ENCODE peak calls at places on chromosomes 7 and 10, in five cellular contexts. One of them, this sample, is unnamed.

GRCh38 chr7:30859202-30859939 is 52.3 kb upstream of the AQP1 start:
- DNase-seq in NK-92 treated with Interleukin-12 subunit alpha and Interleukin-12 subunit beta, amount 100 ng/mL, for 24 hours: no peak
- DNase-seq in endothelial cell: no peak
- DNase-seq in foreskin fibroblast: no peak
- DNase-seq in stimulated activated CD4-positive, alpha-beta T cell treated with anti-CD3 and anti-CD28 coated beads, Interleukin-4, amount 100 ng/mL, for 48 hours: no peak
- DNase-seq in this sample: no peak

GRCh38 chr10:78752251-78752650 is 316.5 kb upstream of the ZMIZ1 start:
- DNase-seq in stimulated activated CD4-positive, alpha-beta T cell treated with anti-CD3 and anti-CD28 coated beads, Interleukin-4, amount 100 ng/mL, for 48 hours: no peak
- DNase-seq in NK-92 treated with Interleukin-12 subunit alpha and Interleukin-12 subunit beta, amount 100 ng/mL, for 24 hours: no peak
- DNase-seq in endothelial cell: no peak
- DNase-seq in foreskin fibroblast: no peak
- DNase-seq in this sample: no peak

GRCh38 chr7:34165927-34166550 is 260.7 kb downstream of the BMPER start:
- DNase-seq in NK-92 treated with Interleukin-12 subunit alpha and Interleukin-12 subunit beta, amount 100 ng/mL, for 24 hours: no peak
- DNase-seq in endothelial cell: peak
- DNase-seq in stimulated activated CD4-positive, alpha-beta T cell treated with anti-CD3 and anti-CD28 coated beads, Interleukin-4, amount 100 ng/mL, for 48 hours: no peak
- DNase-seq in foreskin fibroblast: peak
- DNase-seq in this sample: peak

GRCh38 chr7:108222236-108222892 is 92.2 kb upstream of the LAMB4 start:
- DNase-seq in endothelial cell: no peak
- DNase-seq in NK-92 treated with Interleukin-12 subunit alpha and Interleukin-12 subunit beta, amount 100 ng/mL, for 24 hours: no peak
- DNase-seq in stimulated activated CD4-positive, alpha-beta T cell treated with anti-CD3 and anti-CD28 coated beads, Interleukin-4, amount 100 ng/mL, for 48 hours: no peak
- DNase-seq in foreskin fibroblast: peak
- DNase-seq in this sample: no peak

GRCh38 chr7:117098457-117098856 is 145.2 kb downstream of the ST7 start:
- DNase-seq in foreskin fibroblast: peak
- DNase-seq in endothelial cell: no peak
- DNase-seq in NK-92 treated with Interleukin-12 subunit alpha and Interleukin-12 subunit beta, amount 100 ng/mL, for 24 hours: no peak
- DNase-seq in stimulated activated CD4-positive, alpha-beta T cell treated with anti-CD3 and anti-CD28 coated beads, Interleukin-4, amount 100 ng/mL, for 48 hours: no peak
- DNase-seq in this sample: no peak

GRCh38 chr10:86263209-86263608 is 103.4 kb downstream of the GRID1 start:
- DNase-seq in foreskin fibroblast: no peak
- DNase-seq in endothelial cell: no peak
- DNase-seq in NK-92 treated with Interleukin-12 subunit alpha and Interleukin-12 subunit beta, amount 100 ng/mL, for 24 hours: no peak
- DNase-seq in stimulated activated CD4-positive, alpha-beta T cell treated with anti-CD3 and anti-CD28 coated beads, Interleukin-4, amount 100 ng/mL, for 48 hours: no peak
- DNase-seq in this sample: no peak

GRCh38 chr7:37329940-37330339 is 118.7 kb downstream of the ELMO1 start:
- DNase-seq in endothelial cell: no peak
- DNase-seq in NK-92 treated with Interleukin-12 subunit alpha and Interleukin-12 subunit beta, amount 100 ng/mL, for 24 hours: no peak
- DNase-seq in stimulated activated CD4-positive, alpha-beta T cell treated with anti-CD3 and anti-CD28 coated beads, Interleukin-4, amount 100 ng/mL, for 48 hours: no peak
- DNase-seq in foreskin fibroblast: no peak
- DNase-seq in this sample: no peak

GRCh38 chr7:1076184-1077072 is 11.5 kb upstream of the GPER1 start:
- DNase-seq in stimulated activated CD4-positive, alpha-beta T cell treated with anti-CD3 and anti-CD28 coated beads, Interleukin-4, amount 100 ng/mL, for 48 hours: no peak
- DNase-seq in endothelial cell: no peak
- DNase-seq in NK-92 treated with Interleukin-12 subunit alpha and Interleukin-12 subunit beta, amount 100 ng/mL, for 24 hours: no peak
- DNase-seq in foreskin fibroblast: no peak
- DNase-seq in this sample: no peak

GRCh38 chr7:92698237-92698841 is 108.1 kb upstream of the FAM133B start:
- DNase-seq in foreskin fibroblast: peak
- DNase-seq in endothelial cell: no peak
- DNase-seq in stimulated activated CD4-positive, alpha-beta T cell treated with anti-CD3 and anti-CD28 coated beads, Interleukin-4, amount 100 ng/mL, for 48 hours: no peak
- DNase-seq in NK-92 treated with Interleukin-12 subunit alpha and Interleukin-12 subunit beta, amount 100 ng/mL, for 24 hours: no peak
- DNase-seq in this sample: no peak

GRCh38 chr10:117541405-117541908 is 1.1 kb upstream of the EMX2 start:
- DNase-seq in NK-92 treated with Interleukin-12 subunit alpha and Interleukin-12 subunit beta, amount 100 ng/mL, for 24 hours: no peak
- DNase-seq in stimulated activated CD4-positive, alpha-beta T cell treated with anti-CD3 and anti-CD28 coated beads, Interleukin-4, amount 100 ng/mL, for 48 hours: no peak
- DNase-seq in endothelial cell: peak
- DNase-seq in foreskin fibroblast: peak
- DNase-seq in this sample: no peak

GRCh38 chr10:114442115-114442630 is 37.9 kb upstream of the AFAP1L2 start:
- DNase-seq in endothelial cell: no peak
- DNase-seq in NK-92 treated with Interleukin-12 subunit alpha and Interleukin-12 subunit beta, amount 100 ng/mL, for 24 hours: no peak
- DNase-seq in foreskin fibroblast: no peak
- DNase-seq in stimulated activated CD4-positive, alpha-beta T cell treated with anti-CD3 and anti-CD28 coated beads, Interleukin-4, amount 100 ng/mL, for 48 hours: no peak
- DNase-seq in this sample: no peak

GRCh38 chr10:96832721-96833219 is 672 bp downstream of the LCOR start:
- DNase-seq in NK-92 treated with Interleukin-12 subunit alpha and Interleukin-12 subunit beta, amount 100 ng/mL, for 24 hours: peak
- DNase-seq in foreskin fibroblast: peak
- DNase-seq in endothelial cell: peak
- DNase-seq in stimulated activated CD4-positive, alpha-beta T cell treated with anti-CD3 and anti-CD28 coated beads, Interleukin-4, amount 100 ng/mL, for 48 hours: peak
- DNase-seq in this sample: peak

GRCh38 chr10:113687041-113687440 is 7.3 kb downstream of the CASP7 start:
- DNase-seq in NK-92 treated with Interleukin-12 subunit alpha and Interleukin-12 subunit beta, amount 100 ng/mL, for 24 hours: no peak
- DNase-seq in stimulated activated CD4-positive, alpha-beta T cell treated with anti-CD3 and anti-CD28 coated beads, Interleukin-4, amount 100 ng/mL, for 48 hours: no peak
- DNase-seq in foreskin fibroblast: no peak
- DNase-seq in endothelial cell: no peak
- DNase-seq in this sample: peak

GRCh38 chr7:24981544-24981951 is 1.6 kb upstream of the OSBPL3 start:
- DNase-seq in endothelial cell: peak
- DNase-seq in foreskin fibroblast: peak
- DNase-seq in stimulated activated CD4-positive, alpha-beta T cell treated with anti-CD3 and anti-CD28 coated beads, Interleukin-4, amount 100 ng/mL, for 48 hours: peak
- DNase-seq in NK-92 treated with Interleukin-12 subunit alpha and Interleukin-12 subunit beta, amount 100 ng/mL, for 24 hours: no peak
- DNase-seq in this sample: peak

GRCh38 chr10:95430231-95430951 is 130.8 kb downstream of the SORBS1 start:
- DNase-seq in stimulated activated CD4-positive, alpha-beta T cell treated with anti-CD3 and anti-CD28 coated beads, Interleukin-4, amount 100 ng/mL, for 48 hours: peak
- DNase-seq in NK-92 treated with Interleukin-12 subunit alpha and Interleukin-12 subunit beta, amount 100 ng/mL, for 24 hours: peak
- DNase-seq in endothelial cell: peak
- DNase-seq in foreskin fibroblast: peak
- DNase-seq in this sample: peak

GRCh38 chr10:789831-790701 is 100.6 kb upstream of the DIP2C start:
- DNase-seq in endothelial cell: no peak
- DNase-seq in NK-92 treated with Interleukin-12 subunit alpha and Interleukin-12 subunit beta, amount 100 ng/mL, for 24 hours: no peak
- DNase-seq in foreskin fibroblast: no peak
- DNase-seq in stimulated activated CD4-positive, alpha-beta T cell treated with anti-CD3 and anti-CD28 coated beads, Interleukin-4, amount 100 ng/mL, for 48 hours: no peak
- DNase-seq in this sample: no peak

GRCh38 chr10:96651998-96652431 is 65.2 kb upstream of the TM9SF3 start:
- DNase-seq in endothelial cell: no peak
- DNase-seq in stimulated activated CD4-positive, alpha-beta T cell treated with anti-CD3 and anti-CD28 coated beads, Interleukin-4, amount 100 ng/mL, for 48 hours: no peak
- DNase-seq in foreskin fibroblast: no peak
- DNase-seq in NK-92 treated with Interleukin-12 subunit alpha and Interleukin-12 subunit beta, amount 100 ng/mL, for 24 hours: peak
- DNase-seq in this sample: peak

GRCh38 chr7:125059861-125060456 is 130.3 kb upstream of the POT1 start:
- DNase-seq in endothelial cell: no peak
- DNase-seq in foreskin fibroblast: peak
- DNase-seq in stimulated activated CD4-positive, alpha-beta T cell treated with anti-CD3 and anti-CD28 coated beads, Interleukin-4, amount 100 ng/mL, for 48 hours: no peak
- DNase-seq in NK-92 treated with Interleukin-12 subunit alpha and Interleukin-12 subunit beta, amount 100 ng/mL, for 24 hours: no peak
- DNase-seq in this sample: peak

GRCh38 chr10:75542084-75542483 is 110.7 kb downstream of the LRMDA start:
- DNase-seq in stimulated activated CD4-positive, alpha-beta T cell treated with anti-CD3 and anti-CD28 coated beads, Interleukin-4, amount 100 ng/mL, for 48 hours: no peak
- DNase-seq in foreskin fibroblast: no peak
- DNase-seq in endothelial cell: no peak
- DNase-seq in NK-92 treated with Interleukin-12 subunit alpha and Interleukin-12 subunit beta, amount 100 ng/mL, for 24 hours: no peak
- DNase-seq in this sample: no peak

GRCh38 chr10:11424456-11425287 is 186.8 kb downstream of the USP6NL start:
- DNase-seq in NK-92 treated with Interleukin-12 subunit alpha and Interleukin-12 subunit beta, amount 100 ng/mL, for 24 hours: no peak
- DNase-seq in foreskin fibroblast: peak
- DNase-seq in stimulated activated CD4-positive, alpha-beta T cell treated with anti-CD3 and anti-CD28 coated beads, Interleukin-4, amount 100 ng/mL, for 48 hours: no peak
- DNase-seq in endothelial cell: peak
- DNase-seq in this sample: peak

GRCh38 chr7:157550300-157551275 is 213.8 kb downstream of the DNAJB6 start:
- DNase-seq in foreskin fibroblast: no peak
- DNase-seq in NK-92 treated with Interleukin-12 subunit alpha and Interleukin-12 subunit beta, amount 100 ng/mL, for 24 hours: no peak
- DNase-seq in endothelial cell: no peak
- DNase-seq in stimulated activated CD4-positive, alpha-beta T cell treated with anti-CD3 and anti-CD28 coated beads, Interleukin-4, amount 100 ng/mL, for 48 hours: no peak
- DNase-seq in this sample: no peak

GRCh38 chr7:105352922-105353668 is 35.6 kb downstream of the SRPK2 start:
- DNase-seq in foreskin fibroblast: peak
- DNase-seq in endothelial cell: no peak
- DNase-seq in NK-92 treated with Interleukin-12 subunit alpha and Interleukin-12 subunit beta, amount 100 ng/mL, for 24 hours: no peak
- DNase-seq in stimulated activated CD4-positive, alpha-beta T cell treated with anti-CD3 and anti-CD28 coated beads, Interleukin-4, amount 100 ng/mL, for 48 hours: no peak
- DNase-seq in this sample: no peak

GRCh38 chr7:101161692-101162461 is 3.5 kb downstream of the VGF start:
- DNase-seq in stimulated activated CD4-positive, alpha-beta T cell treated with anti-CD3 and anti-CD28 coated beads, Interleukin-4, amount 100 ng/mL, for 48 hours: no peak
- DNase-seq in endothelial cell: no peak
- DNase-seq in NK-92 treated with Interleukin-12 subunit alpha and Interleukin-12 subunit beta, amount 100 ng/mL, for 24 hours: no peak
- DNase-seq in foreskin fibroblast: no peak
- DNase-seq in this sample: no peak